ENCODE peak calls at places on chromosomes 7 and 10, in six cellular contexts. Y, A, N, E, U and T are unnamed samples.

GRCh38 chr7:143240323-143241168 is 18.7 kb downstream of the TAS2R40 start:
- DNase-seq in Y (peak; percentile 68), A (peak; percentile 82), N (peak; percentile 87), E (peak; percentile 70), U (peak; percentile 78), T (peak; percentile 86)

GRCh38 chr10:60572511-60573194 is 183.0 kb upstream of the ANK3 start:
- DNase-seq in Y (peak; percentile 46), A (peak; percentile 15), N (peak; percentile 95), E (no peak), U (peak; percentile 62), T (peak; percentile 63)

GRCh38 chr10:114184276-114184675 is 5.1 kb downstream of the TDRD1 start:
- DNase-seq in Y (no peak), A (no peak), N (no peak), E (no peak), U (no peak), T (no peak)

GRCh38 chr7:27202018-27202740 is 2.3 kb upstream of the HOXA13 start:
- DNase-seq in Y (no peak), A (no peak), N (peak; percentile 42), E (no peak), U (no peak), T (no peak)

GRCh38 chr10:70954373-70954772 is 66.0 kb upstream of the PCBD1 start:
- DNase-seq in Y (peak; percentile 83), A (no peak), N (no peak), E (no peak), U (peak; percentile 33), T (no peak)

GRCh38 chr7:153297141-153297540 is 537.6 kb downstream of the ACTR3B start:
- DNase-seq in Y (no peak), A (no peak), N (peak; percentile 2), E (no peak), U (no peak), T (no peak)

GRCh38 chr7:30750574-30751256 is 1.2 kb upstream of the INMT start:
- DNase-seq in Y (no peak), A (no peak), N (no peak), E (no peak), U (no peak), T (peak; percentile 87)

GRCh38 chr7:16660702-16661464 is 14.9 kb downstream of the BZW2 start:
- DNase-seq in Y (no peak), A (no peak), N (peak; percentile 70), E (no peak), U (no peak), T (peak; percentile 44)

GRCh38 chr10:23512355-23513058 is 73.6 kb downstream of the OTUD1 start:
- DNase-seq in Y (no peak), A (no peak), N (peak; percentile 70), E (peak; percentile 74), U (no peak), T (peak; percentile 81)

GRCh38 chr7:150756858-150757257 is 19.6 kb downstream of the GIMAP5 start:
- DNase-seq in Y (no peak), A (peak; percentile 49), N (peak; percentile 25), E (no peak), U (peak; percentile 36), T (peak; percentile 20)

GRCh38 chr10:29784175-29784773 is 149.5 kb upstream of the SVIL start:
- DNase-seq in Y (no peak), A (no peak), N (peak; percentile 98), E (peak; percentile 73), U (no peak), T (peak; percentile 99)

DNA sequence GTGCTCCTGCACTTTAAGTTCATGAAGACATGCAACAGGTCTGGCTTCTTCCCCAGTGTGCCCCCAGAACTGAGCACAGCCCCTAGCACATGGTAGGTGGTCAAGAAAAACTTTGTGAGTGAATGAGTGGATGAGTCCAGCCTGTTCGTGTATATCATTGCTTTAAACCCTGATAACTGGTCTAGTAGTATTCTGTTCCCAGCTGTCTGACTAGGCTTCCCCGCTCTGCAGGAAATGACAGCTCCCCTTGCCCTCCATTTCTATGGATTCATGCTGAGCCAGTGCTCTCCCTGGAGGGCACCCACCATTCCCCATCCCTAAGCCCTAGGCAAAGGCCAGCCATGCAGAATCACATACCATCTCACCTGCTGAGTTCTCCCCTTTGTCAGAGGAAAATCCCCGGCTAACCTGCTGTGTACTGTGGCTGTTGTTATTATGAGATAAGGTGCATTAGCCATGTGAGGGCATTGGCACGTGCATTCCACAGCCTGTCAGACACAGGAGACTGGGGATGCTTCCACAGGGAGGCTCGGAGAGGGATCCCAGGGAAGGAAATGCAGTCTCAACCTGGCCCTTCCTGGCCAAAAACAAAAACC is 698.9 kb downstream of the GRID1 start:
- DNase-seq in Y (no peak), A (no peak), N (no peak), E (no peak), U (peak; percentile 67), T (no peak)
- H4K20me1 ChIP-seq in Y (no peaks in the 10 kb centered on the region), A (no peaks in the 10 kb centered on the region), N (no peaks in the 10 kb centered on the region), E (no peaks in the 10 kb centered on the region), U (no peaks in the 10 kb centered on the region), T (no peaks in the 10 kb centered on the region)

GRCh38 chr10:112490543-112490942 is 43.5 kb downstream of the VTI1A start:
- DNase-seq in Y (peak; percentile 67), A (no peak), N (peak; percentile 9), E (peak; percentile 97), U (no peak), T (peak; percentile 12)
- TF ChIP-seq EZH2phosphoT487 in Y (no peak), A (no peak), N (no peak), E (no peak), U (no peak), T (no peak)

DNA sequence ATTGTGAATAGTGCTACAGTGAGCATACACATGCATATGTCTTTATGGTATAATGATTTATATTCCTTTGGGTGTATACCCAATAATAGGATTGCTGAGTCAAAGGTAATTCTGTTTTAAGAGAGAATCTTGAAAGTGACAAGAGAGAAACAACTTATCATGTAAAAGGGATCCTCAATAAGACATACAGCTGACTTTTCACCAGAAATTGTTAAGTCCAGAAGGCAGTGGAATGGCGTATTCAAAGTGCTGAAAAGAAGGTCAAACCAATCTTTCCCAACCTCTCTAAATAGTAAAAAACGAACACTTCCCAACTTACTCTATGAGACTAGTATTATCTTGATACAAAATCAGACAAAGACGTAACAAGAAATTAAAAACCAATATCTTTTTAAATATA is 59.8 kb downstream of the LHFPL3 start:
- DNase-seq in Y (no peak), A (no peak), N (no peak), E (no peak), U (no peak), T (no peak)
- H3K9ac ChIP-seq in Y (no peak overlapping the region), A (no peak overlapping the region), N (no peak overlapping the region), E (no peak overlapping the region), U (no peak overlapping the region), T (no peak overlapping the region)

GRCh38 chr10:91798736-91799579 is 732 bp downstream of the TNKS2 start:
- DNase-seq in Y (no peak), A (peak; percentile 61), N (peak; percentile 22), E (peak; percentile 36), U (peak; percentile 16), T (peak; percentile 70)
- H4K20me1 ChIP-seq in Y (peaks cover 36% of the 10 kb centered on the region), A (peaks cover 11% of the 10 kb centered on the region), N (peaks cover 12% of the 10 kb centered on the region), E (no peaks in the 10 kb centered on the region), U (peaks cover 52% of the 10 kb centered on the region), T (peaks cover 7% of the 10 kb centered on the region)

GRCh38 chr10:131682271-131682962 is 218.4 kb upstream of the PPP2R2D start:
- DNase-seq in Y (no peak), A (no peak), N (no peak), E (no peak), U (no peak), T (no peak)
- TF ChIP-seq EZH2phosphoT487 in Y (no peak), A (no peak), N (no peak), E (no peak), U (no peak), T (no peak)

DNA sequence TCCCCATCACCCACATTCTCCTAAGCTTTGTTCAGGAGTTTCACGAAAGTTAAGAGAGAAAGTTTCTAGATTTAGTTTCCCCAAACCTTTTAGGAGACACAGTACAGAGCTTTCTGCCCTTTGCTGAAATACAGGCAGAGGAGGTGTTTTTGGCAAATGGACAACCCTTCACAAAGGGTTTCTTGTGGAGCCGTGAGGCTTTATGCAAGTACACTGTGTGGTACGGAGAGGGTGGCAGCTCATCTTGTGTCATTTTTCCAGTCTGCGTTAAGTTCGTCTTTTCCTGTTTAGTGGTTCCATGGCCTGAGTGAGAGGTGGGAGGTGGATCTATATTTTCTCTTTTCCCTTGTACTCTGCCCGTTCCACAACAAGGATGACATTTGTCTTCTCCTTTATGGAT is 215.5 kb upstream of the PRKCQ start:
- DNase-seq in Y (no peak), A (no peak), N (no peak), E (no peak), U (no peak), T (no peak)
- H3K9ac ChIP-seq in Y (no peak overlapping the region), A (no peak overlapping the region), N (no peak overlapping the region), E (no peak overlapping the region), U (no peak overlapping the region), T (no peak overlapping the region)

GRCh38 chr7:1894313-1894900 is 224.3 kb downstream of the ELFN1 start:
- DNase-seq in Y (no peak), A (no peak), N (no peak), E (no peak), U (no peak), T (no peak)
- H4K20me1 ChIP-seq in Y (no peaks in the 10 kb centered on the region), A (no peaks in the 10 kb centered on the region), N (no peaks in the 10 kb centered on the region), E (no peaks in the 10 kb centered on the region), U (no peaks in the 10 kb centered on the region), T (no peaks in the 10 kb centered on the region)